ENCODE peak calls at places on chromosome 19, in seven cellular contexts. K, I, T, Z, N, G and M are unnamed samples.

GRCh38 chr19:31548941-31549340 is 199.7 kb upstream of the TSHZ3 start:
- DNase-seq in K (peak), I (no peak), T (no peak), Z (no peak), N (peak), G (no peak), M (no peak)

GRCh38 chr19:41442473-41443360 is at the start of gene ERICH4:
- DNase-seq in K (no peak), I (no peak), T (no peak), Z (no peak), N (no peak), G (no peak), M (no peak)

GRCh38 chr19:38693380-38694223 is 46.2 kb downstream of the ACTN4 start:
- DNase-seq in K (peak), I (peak), T (peak), Z (no peak), N (no peak), G (no peak), M (peak)

GRCh38 chr19:14502334-14503092 is 6.6 kb upstream of the GIPC1 start:
- DNase-seq in K (peak), I (peak), T (no peak), Z (no peak), N (no peak), G (no peak), M (no peak)

GRCh38 chr19:11453468-11454341 is 18.3 kb downstream of the PRKCSH start:
- DNase-seq in K (no peak), I (no peak), T (no peak), Z (peak), N (no peak), G (no peak), M (no peak)

GRCh38 chr19:2446390-2446789 is 10.4 kb downstream of the LMNB2 start:
- DNase-seq in K (no peak), I (no peak), T (peak), Z (no peak), N (no peak), G (no peak), M (no peak)

GRCh38 chr19:15417699-15418098 is 1.1 kb downstream of the AKAP8L start:
- DNase-seq in K (peak), I (no peak), T (no peak), Z (no peak), N (no peak), G (no peak), M (no peak)

GRCh38 chr19:397321-397720 is 11.6 kb downstream of the C2CD4C start:
- DNase-seq in K (no peak), I (no peak), T (no peak), Z (no peak), N (no peak), G (no peak), M (no peak)

GRCh38 chr19:17320435-17320834 is 11.1 kb downstream of the DDA1 start:
- DNase-seq in K (no peak), I (no peak), T (no peak), Z (no peak), N (no peak), G (no peak), M (no peak)

GRCh38 chr19:39557791-39558622 is 18.0 kb upstream of the EID2 start:
- DNase-seq in K (no peak), I (no peak), T (peak), Z (no peak), N (no peak), G (no peak), M (peak)

GRCh38 chr19:2726160-2726855 is 5.1 kb upstream of the DIRAS1 start:
- DNase-seq in K (no peak), I (no peak), T (no peak), Z (peak), N (no peak), G (no peak), M (no peak)

GRCh38 chr19:57642396-57643046 is 9.6 kb downstream of the ZNF211 start:
- DNase-seq in K (no peak), I (no peak), T (no peak), Z (no peak), N (no peak), G (no peak), M (no peak)
- H3K4me3 ChIP-seq in K (no peak), I (no peak), T (no peak), Z (no peak), N (no peak), G (no peak), M (no peak)

GRCh38 chr19:21482863-21483276 is 22.5 kb upstream of the ZNF429 start:
- DNase-seq in K (peak), I (peak), T (peak), Z (peak), N (peak), G (no peak), M (no peak)
- TF ChIP-seq CTCF in K (peak), I (peak), T (peak), Z (peak), N (peak), G (peak), M (peak)

GRCh38 chr19:4059931-4060620 is 6.6 kb downstream of the ZBTB7A start:
- DNase-seq in K (peak), I (no peak), T (no peak), Z (no peak), N (peak), G (peak), M (no peak)
- H3K4me3 ChIP-seq in K (peak), I (peak), T (no peak), Z (no peak), N (peak), G (peak), M (peak)

DNA sequence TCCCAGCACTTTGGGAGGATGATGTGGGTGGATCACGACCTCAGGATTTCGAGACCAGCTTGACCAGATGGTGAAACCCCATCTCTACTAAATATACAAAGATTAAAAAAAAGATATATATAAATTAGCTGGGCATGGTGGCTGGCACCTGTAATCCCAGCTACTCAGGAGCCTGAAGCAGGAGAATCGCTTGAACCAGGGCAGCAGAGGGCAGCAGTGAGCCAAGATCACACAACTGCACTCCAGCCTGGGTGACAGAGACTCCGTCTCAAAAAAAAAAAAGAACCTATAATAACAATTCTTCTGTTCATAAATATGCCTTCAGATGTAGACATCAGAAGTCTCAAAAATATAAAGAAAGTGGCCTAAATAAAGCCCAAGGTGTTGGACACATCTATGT is 7.6 kb downstream of the ZNF737 start:
- DNase-seq in K (no peak), I (no peak), T (no peak), Z (no peak), N (no peak), G (no peak), M (no peak)
- TF ChIP-seq CTCF in K (no peak), I (peak), T (peak), Z (no peak), N (no peak), G (no peak), M (no peak)